ENCODE peak calls at places on chromosomes 1 and 21, in ten cellular contexts. S is fibroblast of pulmonary artery, N is hepatocyte, V is cardiac fibroblast, G is WTC11, W is AG10803, F is left ventricle myocardium inferior, Y is progenitor cell of endocrine pancreas, T is colonic mucosa, U is GM10248. K is an unnamed sample.

GRCh38 chr1:50271968-50272578 is 151.2 kb downstream of the DMRTA2 start:
- DNase-seq in S (no peak), N (peak), V (peak), G (peak), W (peak), F (peak), Y (peak), T (peak), U (peak), K (peak)

GRCh38 chr1:2354511-2355407 is 36.6 kb downstream of the MORN1 start:
- DNase-seq in S (no peak), N (peak), V (no peak), G (no peak), W (peak), F (no peak), Y (no peak), T (no peak), U (no peak), K (no peak)

GRCh38 chr21:41767606-41768370 is 936 bp upstream of the RIPK4 start:
- DNase-seq in S (no peak), N (peak), V (peak), G (peak), W (no peak), F (no peak), Y (no peak), T (no peak), U (no peak), K (peak)

GRCh38 chr1:205545991-205546390 is 41.5 kb downstream of the CDK18 start:
- DNase-seq in S (no peak), N (no peak), V (no peak), G (no peak), W (no peak), F (no peak), Y (no peak), T (peak), U (no peak), K (no peak)

GRCh38 chr1:221025391-221026355 is 146.4 kb downstream of the HLX start:
- DNase-seq in S (peak), N (no peak), V (peak), G (no peak), W (peak), F (no peak), Y (no peak), T (no peak), U (no peak), K (no peak)

GRCh38 chr1:230179249-230179648 is 112.2 kb downstream of the GALNT2 start:
- DNase-seq in S (no peak), N (no peak), V (no peak), G (no peak), W (no peak), F (no peak), Y (no peak), T (no peak), U (no peak), K (no peak)

GRCh38 chr1:172929006-172929405 is 121.7 kb downstream of the TNFSF18 start:
- DNase-seq in S (peak), N (no peak), V (peak), G (no peak), W (no peak), F (no peak), Y (no peak), T (no peak), U (no peak), K (no peak)

GRCh38 chr1:66276229-66276628 is 257.7 kb upstream of the SGIP1 start:
- DNase-seq in S (no peak), N (no peak), V (no peak), G (no peak), W (no peak), F (no peak), Y (no peak), T (no peak), U (peak), K (no peak)

GRCh38 chr1:236853916-236854601 is 59.0 kb downstream of the MTR start:
- DNase-seq in S (peak), N (no peak), V (peak), G (no peak), W (peak), F (no peak), Y (no peak), T (no peak), U (no peak), K (no peak)

GRCh38 chr21:38277501-38278111 is 20.8 kb downstream of the KCNJ15 start:
- DNase-seq in S (peak), N (peak), V (peak), G (no peak), W (peak), F (no peak), Y (no peak), T (peak), U (no peak), K (no peak)

GRCh38 chr1:183520379-183520778 is 48.1 kb downstream of the SMG7 start:
- DNase-seq in S (peak), N (no peak), V (peak), G (no peak), W (no peak), F (no peak), Y (no peak), T (no peak), U (no peak), K (no peak)

GRCh38 chr21:41923641-41924342 is 30.0 kb downstream of the C2CD2 start:
- DNase-seq in S (peak), N (no peak), V (peak), G (no peak), W (peak), F (peak), Y (no peak), T (no peak), U (no peak), K (no peak)

GRCh38 chr1:235067396-235068154 is 61.1 kb downstream of the TOMM20 start:
- DNase-seq in S (peak), N (peak), V (peak), G (no peak), W (peak), F (peak), Y (no peak), T (peak), U (no peak), K (no peak)

GRCh38 chr1:4178501-4178900 is 278.4 kb upstream of the C1orf174 start:
- DNase-seq in S (no peak), N (no peak), V (no peak), G (no peak), W (no peak), F (no peak), Y (no peak), T (no peak), U (no peak), K (no peak)

GRCh38 chr1:223175032-223175431 is 32.0 kb upstream of the TLR5 start:
- DNase-seq in S (no peak), N (peak), V (no peak), G (peak), W (no peak), F (no peak), Y (no peak), T (no peak), U (no peak), K (peak)

GRCh38 chr21:18041012-18041411 is 203.6 kb upstream of the CHODL start:
- DNase-seq in S (peak), N (peak), V (peak), G (peak), W (no peak), F (no peak), Y (no peak), T (no peak), U (no peak), K (peak)
- TF ChIP-seq CTCF in S (peak), N (peak), V (no peak), G (no peak), W (peak), F (peak), Y (peak), T (no peak), U (peak), K (no peak)

GRCh38 chr1:15739745-15740144 is 2.6 kb upstream of the TMEM82 start:
- DNase-seq in S (no peak), N (no peak), V (no peak), G (peak), W (no peak), F (no peak), Y (no peak), T (no peak), U (no peak), K (no peak)
- TF ChIP-seq CTCF in S (peak), N (no peak), V (peak), G (no peak), W (peak), F (peak), Y (peak), T (no peak), U (no peak), K (no peak)

GRCh38 chr1:195733826-195734225 is 874.4 kb downstream of the KCNT2 start:
- DNase-seq in S (peak), N (peak), V (no peak), G (peak), W (peak), F (no peak), Y (no peak), T (peak), U (no peak), K (no peak)
- TF ChIP-seq CTCF in S (peak), N (peak), V (peak), G (peak), W (peak), F (no peak), Y (peak), T (no peak), U (peak), K (peak)

GRCh38 chr1:119480175-119480574 is 26.8 kb upstream of the HSD3B1 start:
- DNase-seq in S (no peak), N (no peak), V (no peak), G (no peak), W (no peak), F (no peak), Y (no peak), T (no peak), U (no peak), K (no peak)

GRCh38 chr1:119477710-119478109 is 29.3 kb upstream of the HSD3B1 start:
- DNase-seq in S (no peak), N (no peak), V (no peak), G (no peak), W (no peak), F (no peak), Y (no peak), T (no peak), U (no peak), K (no peak)

GRCh38 chr1:119472463-119473175 is 34.4 kb upstream of the HSD3B1 start:
- DNase-seq in S (no peak), N (no peak), V (no peak), G (no peak), W (no peak), F (no peak), Y (no peak), T (no peak), U (no peak), K (no peak)

GRCh38 chr1:119471566-119471965 is 35.4 kb upstream of the HSD3B1 start:
- DNase-seq in S (no peak), N (no peak), V (no peak), G (no peak), W (no peak), F (no peak), Y (no peak), T (no peak), U (no peak), K (no peak)

DNA sequence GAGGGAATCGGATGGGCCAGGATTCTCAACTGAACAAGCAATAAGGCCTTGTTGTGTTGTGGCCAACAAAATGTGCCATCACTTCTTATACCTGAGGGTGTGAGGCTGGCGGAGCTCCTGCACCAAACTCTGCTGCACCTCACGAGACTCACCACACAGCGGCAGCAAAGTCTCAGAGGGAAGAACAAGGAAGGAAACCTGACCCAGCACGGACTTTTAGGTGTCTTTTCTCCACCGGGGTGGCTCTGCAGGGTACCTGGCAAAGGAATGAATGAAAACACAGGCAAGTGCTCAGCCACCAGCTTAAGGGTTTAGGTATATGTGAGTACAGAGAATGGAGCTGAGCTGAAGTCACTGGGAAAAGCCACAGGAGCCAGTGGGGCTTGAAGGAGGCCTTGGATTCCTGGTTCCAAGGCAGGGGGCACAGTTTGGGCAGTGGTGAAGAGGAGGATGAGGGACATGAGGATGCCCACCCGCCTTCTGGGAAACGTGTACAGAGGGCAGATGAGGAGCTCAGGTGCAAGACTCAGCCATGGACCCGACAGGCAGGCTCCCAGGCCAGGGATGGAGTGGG is 31.1 kb upstream of the HSD3B1 start:
- DNase-seq in S (peak), N (peak), V (peak), G (peak), W (peak), F (peak), Y (peak), T (peak), U (peak), K (peak)
- TF ChIP-seq CTCF in S (peak), N (peak), V (peak), G (peak), W (peak), F (peak), Y (peak), T (peak), U (peak), K (peak)

GRCh38 chr1:106798991-106799390 is 257.5 kb upstream of the PRMT6 start:
- DNase-seq in S (peak), N (peak), V (no peak), G (no peak), W (peak), F (no peak), Y (no peak), T (no peak), U (no peak), K (no peak)
- TF ChIP-seq CTCF in S (no peak), N (no peak), V (no peak), G (no peak), W (no peak), F (no peak), Y (no peak), T (no peak), U (no peak), K (no peak)

GRCh38 chr1:192316692-192317091 is at the start of gene RGS21:
- DNase-seq in S (no peak), N (no peak), V (no peak), G (no peak), W (no peak), F (no peak), Y (no peak), T (no peak), U (no peak), K (no peak)

DNA sequence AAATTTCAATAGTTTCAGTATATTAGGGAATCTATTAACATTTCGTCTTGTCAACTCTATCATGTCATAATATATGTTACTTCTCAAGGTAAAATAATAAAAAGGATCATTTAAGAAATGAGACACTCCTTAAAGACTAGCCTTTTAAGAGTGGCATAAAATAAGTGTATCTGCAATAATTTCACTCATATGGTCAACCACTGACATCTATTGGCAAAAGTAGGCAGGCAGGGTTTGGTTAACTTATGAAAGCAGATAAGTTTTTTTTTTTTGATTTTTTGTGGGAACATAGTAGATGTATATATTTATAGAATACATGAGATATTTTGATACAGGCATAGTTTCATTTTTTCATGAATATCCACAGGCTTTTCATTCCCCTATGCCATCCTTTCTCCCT is 5.5 kb upstream of the RGS21 start:
- DNase-seq in S (peak), N (peak), V (peak), G (no peak), W (peak), F (no peak), Y (no peak), T (no peak), U (no peak), K (no peak)
- TF ChIP-seq CTCF in S (peak), N (peak), V (peak), G (no peak), W (peak), F (peak), Y (peak), T (no peak), U (peak), K (no peak)

K was measured in endothelial cell.